ENCODE peak calls at places on chromosomes 11 and 22, in four cellular contexts. One of them, this sample, is unnamed.

GRCh38 chr11:79493555-79494171 is 52.8 kb upstream of the TENM4 start:
- DNase-seq in Panc1: peak; percentile 48
- DNase-seq in RWPE1: peak; percentile 76
- DNase-seq in heart right ventricle: peak; percentile 64
- DNase-seq in this sample: peak; percentile 44

GRCh38 chr11:118136341-118136740 is 16.3 kb downstream of the SCN4B start:
- DNase-seq in heart right ventricle: no peak
- DNase-seq in Panc1: no peak
- DNase-seq in RWPE1: no peak
- DNase-seq in this sample: no peak

GRCh38 chr11:14499178-14499559 is 442 bp downstream of the COPB1 start:
- DNase-seq in Panc1: no peak
- DNase-seq in RWPE1: peak; percentile 45
- DNase-seq in heart right ventricle: no peak
- DNase-seq in this sample: no peak

GRCh38 chr22:17106785-17107546 is 14.2 kb downstream of the TMEM121B start:
- DNase-seq in heart right ventricle: no peak
- DNase-seq in RWPE1: no peak
- DNase-seq in Panc1: no peak
- DNase-seq in this sample: no peak

GRCh38 chr11:77455740-77456139 is 18.2 kb downstream of the PAK1 start:
- DNase-seq in RWPE1: no peak
- DNase-seq in Panc1: no peak
- DNase-seq in heart right ventricle: no peak
- DNase-seq in this sample: no peak

GRCh38 chr11:6297831-6298230 is 22.5 kb downstream of the CAVIN3 start:
- DNase-seq in Panc1: no peak
- DNase-seq in RWPE1: peak; percentile 41
- DNase-seq in heart right ventricle: no peak
- DNase-seq in this sample: no peak

GRCh38 chr22:37326726-37327125 is 44.4 kb downstream of the CYTH4 start:
- DNase-seq in Panc1: no peak
- DNase-seq in RWPE1: no peak
- DNase-seq in heart right ventricle: no peak
- DNase-seq in this sample: no peak

GRCh38 chr11:2137202-2138071 is 1.8 kb downstream of the IGF2 start:
- DNase-seq in Panc1: peak; percentile 39
- DNase-seq in heart right ventricle: peak; percentile 72
- DNase-seq in RWPE1: peak; percentile 81
- DNase-seq in this sample: no peak

GRCh38 chr22:32327066-32327465 is 30.6 kb upstream of the RFPL3 start:
- DNase-seq in heart right ventricle: no peak
- DNase-seq in RWPE1: no peak
- DNase-seq in Panc1: no peak
- DNase-seq in this sample: no peak

GRCh38 chr22:47854226-47854625 is 1091.8 kb downstream of the TBC1D22A start:
- DNase-seq in heart right ventricle: no peak
- DNase-seq in Panc1: no peak
- DNase-seq in RWPE1: no peak
- DNase-seq in this sample: no peak

GRCh38 chr11:2576536-2576935 is 123.3 kb downstream of the KCNQ1OT1 start:
- DNase-seq in Panc1: no peak
- DNase-seq in RWPE1: no peak
- DNase-seq in heart right ventricle: peak; percentile 5
- DNase-seq in this sample: no peak

GRCh38 chr22:22657712-22658111 is 13.3 kb downstream of the GGTLC2 start:
- DNase-seq in heart right ventricle: no peak
- DNase-seq in RWPE1: no peak
- DNase-seq in Panc1: no peak
- DNase-seq in this sample: no peak

GRCh38 chr11:132312616-132313210 is 942.3 kb downstream of the NTM start:
- DNase-seq in Panc1: peak; percentile 22
- DNase-seq in heart right ventricle: no peak
- DNase-seq in RWPE1: peak; percentile 2
- DNase-seq in this sample: no peak

DNA sequence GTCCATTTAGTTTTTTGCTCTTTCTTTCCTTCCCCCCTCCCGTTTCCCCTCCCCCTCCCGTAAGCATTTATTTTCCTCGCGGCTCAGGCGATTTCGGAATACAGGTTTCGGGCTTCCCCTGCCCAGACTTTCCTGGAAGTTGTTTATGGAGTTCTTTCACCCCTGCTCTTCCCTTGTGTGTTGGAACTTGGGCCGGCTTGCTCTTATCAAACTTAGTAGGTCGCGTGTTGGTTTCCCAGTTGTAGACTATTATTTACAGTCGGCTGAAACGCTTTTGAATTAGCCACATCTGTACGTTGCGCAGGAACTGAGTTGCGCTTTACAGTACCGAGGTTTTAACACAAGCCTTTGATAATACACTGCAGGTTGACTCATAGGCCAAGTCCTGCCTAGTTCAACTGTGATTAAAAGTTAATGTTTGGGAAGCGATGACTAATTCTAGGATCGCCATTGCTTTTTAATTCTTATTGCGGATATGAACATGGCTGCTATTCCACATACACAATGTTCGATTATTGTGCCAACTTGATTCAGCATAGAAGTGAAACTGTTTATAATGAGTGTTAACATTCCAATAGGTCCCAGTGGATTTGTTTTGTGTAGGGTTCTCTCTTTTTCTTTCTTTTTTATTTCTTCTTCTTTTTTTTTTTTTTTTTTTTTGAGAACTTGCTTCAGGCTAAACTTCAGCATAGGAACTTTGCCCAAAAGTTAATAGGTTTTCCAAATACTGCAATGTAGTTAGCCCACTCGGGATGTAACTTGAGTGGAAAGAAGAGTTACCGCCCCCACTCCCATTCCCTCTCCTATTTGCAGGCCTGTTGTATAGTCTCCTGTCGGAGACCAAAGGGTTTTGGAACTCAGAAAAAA is 1.8 kb downstream of the YAP1 start:
- DNase-seq in heart right ventricle: no peak
- DNase-seq in RWPE1: peak; percentile 85
- DNase-seq in Panc1: peak; percentile 94
- DNase-seq in this sample: peak; percentile 90
- H3K27ac ChIP-seq in heart right ventricle: peak overlapping the region; percentile 94
- H3K27ac ChIP-seq in RWPE1: peak overlapping the region; percentile 99
- H3K27ac ChIP-seq in Panc1: peak overlapping the region; percentile 95
- H3K27ac ChIP-seq in this sample: peak overlapping the region; percentile 93

GRCh38 chr11:122181372-122181771 is 65.4 kb upstream of the BLID start:
- DNase-seq in Panc1: no peak
- DNase-seq in RWPE1: no peak
- DNase-seq in heart right ventricle: no peak
- DNase-seq in this sample: no peak

GRCh38 chr11:122186439-122187080 is 70.5 kb upstream of the BLID start:
- DNase-seq in RWPE1: peak; percentile 38
- DNase-seq in heart right ventricle: no peak
- DNase-seq in Panc1: no peak
- DNase-seq in this sample: peak; percentile 89

GRCh38 chr11:122181893-122182292 is 65.9 kb upstream of the BLID start:
- DNase-seq in heart right ventricle: no peak
- DNase-seq in RWPE1: no peak
- DNase-seq in Panc1: no peak
- DNase-seq in this sample: no peak

GRCh38 chr11:122180435-122180834 is 64.4 kb upstream of the BLID start:
- DNase-seq in RWPE1: peak; percentile 78
- DNase-seq in Panc1: peak; percentile 95
- DNase-seq in heart right ventricle: no peak
- DNase-seq in this sample: peak; percentile 91

DNA sequence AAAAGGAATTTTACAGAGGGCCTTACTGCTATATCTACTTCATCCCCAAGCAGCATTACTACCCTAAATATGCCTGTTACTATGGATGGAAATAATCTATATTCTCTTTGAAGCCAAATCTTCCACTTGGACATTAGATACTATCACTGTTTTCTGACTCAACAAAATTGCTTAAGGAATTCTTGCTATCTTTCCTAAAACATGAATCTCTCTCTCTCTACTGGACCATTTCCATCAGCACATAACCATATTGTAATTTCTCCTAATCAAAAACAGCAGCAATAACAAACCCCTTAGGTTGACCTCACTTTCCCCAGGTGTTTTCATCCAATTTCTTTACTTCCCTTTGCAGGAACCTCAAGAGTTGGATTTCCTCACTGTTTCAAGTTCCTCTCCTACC is 67.9 kb upstream of the BLID start:
- DNase-seq in heart right ventricle: no peak
- DNase-seq in Panc1: no peak
- DNase-seq in RWPE1: no peak
- DNase-seq in this sample: no peak
- H3K27ac ChIP-seq in heart right ventricle: no peak overlapping the region
- H3K27ac ChIP-seq in Panc1: peak overlapping the region; percentile 25
- H3K27ac ChIP-seq in RWPE1: no peak overlapping the region
- H3K27ac ChIP-seq in this sample: no peak overlapping the region

GRCh38 chr11:114165326-114166230 is 106.1 kb downstream of the ZBTB16 start:
- DNase-seq in Panc1: no peak
- DNase-seq in heart right ventricle: no peak
- DNase-seq in RWPE1: no peak
- DNase-seq in this sample: no peak
- H3K27ac ChIP-seq in Panc1: no peak overlapping the region
- H3K27ac ChIP-seq in heart right ventricle: peak overlapping the region; percentile 100
- H3K27ac ChIP-seq in RWPE1: peak overlapping the region; percentile 100
- H3K27ac ChIP-seq in this sample: no peak overlapping the region

DNA sequence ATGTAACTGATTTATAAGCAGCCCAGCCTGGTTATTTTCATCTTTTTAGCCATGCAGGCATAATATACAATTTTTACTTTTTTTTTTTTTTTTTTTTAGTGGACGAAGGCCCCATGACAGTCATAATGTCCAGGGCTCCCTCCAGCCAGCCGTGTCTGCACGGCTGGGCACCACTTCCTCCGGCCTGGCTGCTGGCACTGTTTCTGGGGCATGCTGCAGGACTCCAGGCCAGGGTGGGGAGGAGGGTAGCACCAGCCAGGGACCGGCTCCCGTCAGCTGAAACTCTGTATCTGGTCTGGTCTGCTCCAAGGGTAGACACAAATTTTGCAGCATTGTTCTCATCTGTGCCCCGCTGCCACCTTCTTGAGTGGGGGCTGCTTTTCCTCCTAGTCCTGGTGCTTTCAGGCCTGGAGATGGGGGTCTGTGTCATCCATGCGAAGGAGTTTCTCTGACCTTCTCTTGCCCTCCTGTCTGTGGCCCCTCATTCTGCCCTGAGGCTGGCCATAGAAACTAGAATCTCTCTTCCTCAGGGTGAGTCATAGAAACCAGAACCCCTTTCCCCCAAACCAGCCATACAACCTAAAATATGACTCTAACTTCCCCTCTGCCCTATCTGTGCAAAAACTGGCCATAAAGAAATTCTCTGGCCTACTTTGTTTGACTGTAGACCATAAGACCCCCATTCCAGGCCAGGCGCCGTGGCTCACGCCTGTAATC is 9.2 kb upstream of the RRP7A start:
- DNase-seq in Panc1: no peak
- DNase-seq in RWPE1: no peak
- DNase-seq in heart right ventricle: no peak
- DNase-seq in this sample: no peak
- H3K27ac ChIP-seq in Panc1: no peak overlapping the region
- H3K27ac ChIP-seq in RWPE1: no peak overlapping the region
- H3K27ac ChIP-seq in heart right ventricle: no peak overlapping the region
- H3K27ac ChIP-seq in this sample: no peak overlapping the region

GRCh38 chr11:30420233-30420787 is 97.4 kb downstream of the ARL14EP start:
- DNase-seq in RWPE1: no peak
- DNase-seq in Panc1: no peak
- DNase-seq in heart right ventricle: no peak
- DNase-seq in this sample: no peak
- H3K27ac ChIP-seq in RWPE1: no peak overlapping the region
- H3K27ac ChIP-seq in Panc1: no peak overlapping the region
- H3K27ac ChIP-seq in heart right ventricle: no peak overlapping the region
- H3K27ac ChIP-seq in this sample: no peak overlapping the region

DNA sequence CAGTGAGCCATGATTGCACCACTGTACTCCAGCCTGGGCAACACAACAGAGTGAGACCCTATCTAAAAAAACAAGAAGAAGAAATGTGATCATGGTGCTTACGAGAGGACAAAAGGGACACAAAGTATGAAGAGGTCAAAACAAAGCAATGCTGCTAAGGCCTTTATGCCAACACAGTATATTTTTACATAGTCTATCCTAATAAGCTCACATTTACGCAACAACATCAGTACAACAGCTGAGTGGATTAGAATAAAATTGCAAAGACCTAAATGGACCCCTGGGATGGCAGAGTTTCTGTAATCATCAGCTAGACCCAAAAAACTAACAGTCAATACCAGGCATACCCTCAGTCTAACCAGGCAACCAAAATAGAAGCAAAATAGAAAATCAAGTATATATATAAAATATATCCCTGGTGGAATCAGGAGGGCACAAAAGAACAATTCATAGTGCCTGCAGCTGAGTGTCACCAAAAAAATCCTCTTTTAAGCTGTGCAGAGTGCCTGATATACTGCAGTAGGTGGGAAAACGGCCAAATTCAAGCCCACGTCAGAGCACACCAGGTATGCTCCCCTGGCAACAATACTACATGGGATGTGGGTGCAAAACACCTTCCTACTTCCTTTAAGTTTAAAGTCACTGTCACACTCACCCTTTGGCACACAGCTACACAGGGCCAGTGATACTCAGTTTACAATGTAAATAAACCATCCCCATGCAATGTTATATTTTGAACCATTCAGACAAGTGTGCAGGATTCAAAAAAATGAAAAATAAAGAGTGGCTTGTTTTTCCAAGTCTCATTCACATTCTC is 57.8 kb downstream of the RBFOX2 start:
- DNase-seq in Panc1: no peak
- DNase-seq in RWPE1: no peak
- DNase-seq in heart right ventricle: no peak
- DNase-seq in this sample: no peak
- H3K27ac ChIP-seq in Panc1: no peak overlapping the region
- H3K27ac ChIP-seq in RWPE1: no peak overlapping the region
- H3K27ac ChIP-seq in heart right ventricle: no peak overlapping the region
- H3K27ac ChIP-seq in this sample: no peak overlapping the region

DNA sequence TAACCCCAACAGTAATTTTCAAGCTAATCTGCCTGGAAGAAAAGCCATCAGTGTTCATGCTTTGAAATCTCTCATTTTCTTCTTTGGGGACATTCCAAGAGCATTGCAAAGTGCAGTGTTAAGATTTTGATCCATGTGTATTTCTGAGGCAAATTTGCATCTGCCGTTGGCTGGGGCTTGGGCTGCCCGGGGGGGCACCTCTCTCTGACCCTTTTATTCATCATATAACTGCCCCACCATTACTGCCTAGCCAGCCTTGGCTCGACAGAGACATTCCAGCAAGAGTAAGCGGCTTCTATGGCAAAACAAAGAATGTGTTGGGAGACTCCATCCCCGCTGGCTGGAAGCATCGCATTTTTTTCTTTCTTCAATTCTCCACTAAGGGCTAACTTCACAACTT is 483.5 kb downstream of the BRD1 start:
- DNase-seq in heart right ventricle: no peak
- DNase-seq in RWPE1: no peak
- DNase-seq in Panc1: no peak
- DNase-seq in this sample: no peak
- H3K27ac ChIP-seq in heart right ventricle: no peak overlapping the region
- H3K27ac ChIP-seq in RWPE1: no peak overlapping the region
- H3K27ac ChIP-seq in Panc1: no peak overlapping the region
- H3K27ac ChIP-seq in this sample: no peak overlapping the region